ENCODE peak calls at places on chromosomes 13 and 19, in five cellular contexts. One of them, this sample, is unnamed.

GRCh38 chr13:44974056-44974798 is 15.0 kb downstream of the NUFIP1 start:
- DNase-seq in left kidney: no peak
- DNase-seq in GM23248: peak
- DNase-seq in T1000: no peak
- DNase-seq in psoas muscle: no peak
- DNase-seq in this sample: no peak

GRCh38 chr13:53398051-53398450 is 369.4 kb downstream of the OLFM4 start:
- DNase-seq in left kidney: no peak
- DNase-seq in GM23248: no peak
- DNase-seq in T1000: no peak
- DNase-seq in psoas muscle: no peak
- DNase-seq in this sample: no peak

GRCh38 chr13:24630851-24631341 is 49.3 kb upstream of the ATP12A start:
- DNase-seq in left kidney: no peak
- DNase-seq in GM23248: peak
- DNase-seq in T1000: no peak
- DNase-seq in psoas muscle: no peak
- DNase-seq in this sample: no peak

GRCh38 chr13:98083507-98083906 is 59.4 kb upstream of the FARP1 start:
- DNase-seq in left kidney: peak
- DNase-seq in GM23248: peak
- DNase-seq in T1000: peak
- DNase-seq in psoas muscle: no peak
- DNase-seq in this sample: no peak

GRCh38 chr19:16860118-16860517 is 28.7 kb upstream of the F2RL3 start:
- DNase-seq in left kidney: no peak
- DNase-seq in GM23248: no peak
- DNase-seq in T1000: no peak
- DNase-seq in psoas muscle: no peak
- DNase-seq in this sample: no peak

GRCh38 chr13:77056382-77056781 is 29.4 kb upstream of the FBXL3 start:
- DNase-seq in left kidney: peak
- DNase-seq in GM23248: no peak
- DNase-seq in T1000: no peak
- DNase-seq in psoas muscle: no peak
- DNase-seq in this sample: no peak

GRCh38 chr19:12293771-12294307 is 844 bp downstream of the ZNF44 start:
- DNase-seq in left kidney: peak
- DNase-seq in GM23248: peak
- DNase-seq in T1000: peak
- DNase-seq in psoas muscle: peak
- DNase-seq in this sample: no peak

GRCh38 chr13:112728375-112729126 is 38.7 kb downstream of the ATP11A start:
- DNase-seq in left kidney: no peak
- DNase-seq in GM23248: no peak
- DNase-seq in T1000: no peak
- DNase-seq in psoas muscle: no peak
- DNase-seq in this sample: no peak

GRCh38 chr13:112238436-112238995 is 137.6 kb upstream of the SPACA7 start:
- DNase-seq in left kidney: no peak
- DNase-seq in GM23248: no peak
- DNase-seq in T1000: no peak
- DNase-seq in psoas muscle: no peak
- DNase-seq in this sample: no peak

GRCh38 chr19:34380639-34381241 is 15.7 kb downstream of the GPI start:
- DNase-seq in left kidney: no peak
- DNase-seq in GM23248: no peak
- DNase-seq in T1000: no peak
- DNase-seq in psoas muscle: no peak
- DNase-seq in this sample: no peak

GRCh38 chr19:49986354-49986753 is 25.4 kb upstream of the SIGLEC11 start:
- DNase-seq in left kidney: no peak
- DNase-seq in GM23248: no peak
- DNase-seq in T1000: no peak
- DNase-seq in psoas muscle: no peak
- DNase-seq in this sample: no peak

This sample was measured in activated gamma-delta T cell.